ENCODE peak calls at places on chromosomes 3 and 15, in ten cellular contexts. R is Calu3, F is RPMI7951, U is fibroblast of the conjunctiva, T is BJ, A is NB4, K is fibroblast of pulmonary artery, V is lung, E is lower lobe of right lung, J is AG20443. L is an unnamed sample.

GRCh38 chr15:94069834-94070233 is 161.5 kb upstream of the MCTP2 start:
- DNase-seq in R (no peak), F (peak), U (no peak), T (no peak), A (no peak), K (no peak), V (no peak), E (no peak), J (no peak), L (no peak)

GRCh38 chr3:178325330-178325729 is 210.9 kb upstream of the KCNMB2 start:
- DNase-seq in R (no peak), F (peak), U (peak), T (peak), A (no peak), K (peak), V (no peak), E (no peak), J (peak), L (peak)

GRCh38 chr3:172106989-172107388 is 67.6 kb downstream of the FNDC3B start:
- DNase-seq in R (no peak), F (peak), U (no peak), T (no peak), A (peak), K (no peak), V (peak), E (peak), J (no peak), L (no peak)

GRCh38 chr15:33182278-33182905 is 12.1 kb downstream of the FMN1 start:
- DNase-seq in R (no peak), F (no peak), U (no peak), T (no peak), A (no peak), K (no peak), V (no peak), E (no peak), J (no peak), L (no peak)

GRCh38 chr3:188319569-188319968 is 165.6 kb downstream of the LPP start:
- DNase-seq in R (no peak), F (peak), U (no peak), T (no peak), A (no peak), K (peak), V (no peak), E (no peak), J (no peak), L (peak)

GRCh38 chr3:17820275-17820674 is 77.8 kb upstream of the TBC1D5 start:
- DNase-seq in R (no peak), F (no peak), U (no peak), T (no peak), A (no peak), K (no peak), V (no peak), E (no peak), J (no peak), L (no peak)

GRCh38 chr15:66452971-66453580 is 44.5 kb downstream of the SNAPC5 start:
- DNase-seq in R (no peak), F (no peak), U (no peak), T (no peak), A (peak), K (no peak), V (no peak), E (no peak), J (no peak), L (no peak)

GRCh38 chr3:177610677-177611654 is 413.7 kb upstream of the TBL1XR1 start:
- DNase-seq in R (peak), F (no peak), U (no peak), T (no peak), A (no peak), K (no peak), V (peak), E (peak), J (no peak), L (no peak)

GRCh38 chr15:35519536-35520149 is 26.3 kb downstream of the DPH6 start:
- DNase-seq in R (no peak), F (peak), U (peak), T (no peak), A (peak), K (peak), V (no peak), E (no peak), J (no peak), L (peak)

GRCh38 chr3:190519886-190520285 is 6.0 kb downstream of the IL1RAP start:
- DNase-seq in R (no peak), F (no peak), U (no peak), T (no peak), A (no peak), K (no peak), V (no peak), E (no peak), J (no peak), L (no peak)

GRCh38 chr3:111112913-111113312 is 41.3 kb downstream of the NECTIN3 start:
- DNase-seq in R (no peak), F (peak), U (no peak), T (no peak), A (no peak), K (peak), V (no peak), E (no peak), J (no peak), L (peak)

GRCh38 chr3:141093971-141094401 is 42.8 kb downstream of the SPSB4 start:
- DNase-seq in R (no peak), F (peak), U (no peak), T (no peak), A (no peak), K (no peak), V (no peak), E (no peak), J (no peak), L (no peak)

GRCh38 chr3:60294181-60294580 is 957.1 kb downstream of the FHIT start:
- DNase-seq in R (no peak), F (peak), U (peak), T (no peak), A (no peak), K (peak), V (no peak), E (no peak), J (peak), L (peak)

GRCh38 chr3:46470831-46471230 is 6.1 kb upstream of the LTF start:
- DNase-seq in R (no peak), F (no peak), U (no peak), T (no peak), A (no peak), K (no peak), V (no peak), E (no peak), J (no peak), L (no peak)

GRCh38 chr15:62818691-62819090 is 223.9 kb upstream of the TPM1 start:
- DNase-seq in R (no peak), F (no peak), U (no peak), T (no peak), A (no peak), K (peak), V (no peak), E (no peak), J (no peak), L (peak)

L was measured in cardiac fibroblast.